ENCODE peak calls at places on chromosomes 2 and 18, in five cellular contexts. A, T, M, N and R are unnamed samples.

GRCh38 chr18:8657873-8658521 is 47.4 kb upstream of the MTCL1 start:
- DNase-seq in A (no peak), T (no peak), M (no peak), N (peak), R (peak)

GRCh38 chr18:61340148-61340547 is 6.9 kb downstream of the CDH20 start:
- DNase-seq in A (no peak), T (no peak), M (no peak), N (no peak), R (no peak)

GRCh38 chr2:212409560-212409959 is 129.0 kb downstream of the ERBB4 start:
- DNase-seq in A (no peak), T (peak), M (no peak), N (no peak), R (no peak)

GRCh38 chr2:231391981-231392380 is 3.5 kb upstream of the B3GNT7 start:
- DNase-seq in A (no peak), T (no peak), M (no peak), N (no peak), R (no peak)

GRCh38 chr2:70570041-70570661 is 16.5 kb upstream of the TGFA start:
- DNase-seq in A (no peak), T (no peak), M (no peak), N (no peak), R (peak)

GRCh38 chr2:111168528-111168929 is 47.8 kb downstream of the BCL2L11 start:
- DNase-seq in A (peak), T (peak), M (no peak), N (no peak), R (peak)

GRCh38 chr2:145258903-145259579 is 739.1 kb upstream of the ZEB2 start:
- DNase-seq in A (no peak), T (peak), M (no peak), N (no peak), R (peak)

GRCh38 chr2:105390454-105390853 is 8.4 kb downstream of the FHL2 start:
- DNase-seq in A (no peak), T (no peak), M (no peak), N (no peak), R (no peak)

GRCh38 chr18:54926593-54927297 is 32.5 kb downstream of the CCDC68 start:
- DNase-seq in A (no peak), T (peak), M (no peak), N (no peak), R (no peak)

GRCh38 chr2:212289301-212289700 is 249.3 kb downstream of the ERBB4 start:
- DNase-seq in A (no peak), T (no peak), M (no peak), N (no peak), R (no peak)

GRCh38 chr18:58316400-58316942 is 272.4 kb downstream of the NEDD4L start:
- DNase-seq in A (peak), T (no peak), M (no peak), N (no peak), R (no peak)

GRCh38 chr2:240247868-240248820 is 107.7 kb upstream of the OTOS start:
- DNase-seq in A (no peak), T (no peak), M (peak), N (no peak), R (no peak)

GRCh38 chr2:202353430-202353829 is 22.7 kb upstream of the BMPR2 start:
- DNase-seq in A (no peak), T (no peak), M (no peak), N (no peak), R (no peak)

GRCh38 chr2:196112408-196113039 is 43.9 kb upstream of the DNAH7 start:
- DNase-seq in A (peak), T (peak), M (no peak), N (no peak), R (peak)

GRCh38 chr2:234606906-234607305 is 110.0 kb upstream of the ARL4C start:
- DNase-seq in A (no peak), T (no peak), M (no peak), N (peak), R (no peak)

GRCh38 chr2:111071480-111072143 is 49.1 kb upstream of the BCL2L11 start:
- DNase-seq in A (peak), T (peak), M (no peak), N (no peak), R (peak)

GRCh38 chr2:109005686-109006204 is 16.7 kb upstream of the EDAR start:
- DNase-seq in A (no peak), T (peak), M (no peak), N (peak), R (peak)

GRCh38 chr18:9930299-9930884 is 16.6 kb downstream of the VAPA start:
- DNase-seq in A (no peak), T (no peak), M (no peak), N (no peak), R (no peak)

GRCh38 chr18:57737661-57738060 is 65.5 kb downstream of the ATP8B1 start:
- DNase-seq in A (peak), T (peak), M (no peak), N (no peak), R (peak)